ENCODE peak calls at places on chromosome X, in seven cellular contexts. B is suprapubic skin; Q is RPMI7951; Y is stimulated activated CD4-positive, alpha-beta T cell treated with anti-CD3 and anti-CD28 coated beads, TNF-alpha, amount 100 ng/mL, for 4 hours; V is RPMI8226; G is transverse colon; A is T1000. E is an unnamed sample.

GRCh38 chrX:47502591-47503222 is 19.7 kb upstream of the ZNF41 start:
- DNase-seq in Y (no peak), V (peak), Q (no peak), G (no peak), A (no peak), B (no peak), E (no peak)

GRCh38 chrX:133965321-133965720 is 20.1 kb downstream of the GPC3 start:
- DNase-seq in Q (peak), A (no peak), G (no peak), V (no peak), B (no peak), Y (no peak), E (no peak)

GRCh38 chrX:47743504-47743903 is 84.5 kb upstream of the UXT start:
- DNase-seq in A (no peak), V (no peak), B (no peak), Q (peak), Y (no peak), G (no peak), E (no peak)

GRCh38 chrX:106144755-106145639 is 23.1 kb upstream of the PWWP3B start:
- DNase-seq in Q (no peak), G (no peak), Y (no peak), V (no peak), B (no peak), A (no peak), E (no peak)

GRCh38 chrX:21747523-21747922 is 10.4 kb downstream of the SMPX start:
- DNase-seq in G (no peak), B (no peak), V (no peak), Y (no peak), A (no peak), Q (no peak), E (no peak)

GRCh38 chrX:72002886-72003285 is 92.2 kb downstream of the NHSL2 start:
- DNase-seq in A (no peak), Y (no peak), G (no peak), V (no peak), Q (peak), B (no peak), E (no peak)

GRCh38 chrX:12798601-12799000 is 7.4 kb downstream of the PRPS2 start:
- DNase-seq in Y (no peak), B (no peak), Q (no peak), V (no peak), G (no peak), A (no peak), E (no peak)

GRCh38 chrX:49204709-49205108 is 4.7 kb upstream of the SYP start:
- DNase-seq in A (no peak), Q (no peak), G (no peak), Y (no peak), B (no peak), V (no peak), E (no peak)

GRCh38 chrX:85052207-85052606 is 48.5 kb downstream of the APOOL start:
- DNase-seq in B (no peak), A (no peak), Q (peak), V (no peak), Y (no peak), G (no peak), E (no peak)

GRCh38 chrX:106897259-106897658 is 5.9 kb downstream of the RIPPLY1 start:
- DNase-seq in G (no peak), Q (peak), Y (no peak), A (no peak), V (no peak), B (no peak), E (no peak)

GRCh38 chrX:129606918-129607317 is 47.8 kb downstream of the APLN start:
- DNase-seq in G (peak), B (no peak), Y (peak), Q (peak), V (peak), A (peak), E (peak)

GRCh38 chrX:24369816-24370215 is 9.4 kb downstream of the SUPT20HL1 start:
- DNase-seq in A (no peak), B (no peak), Y (no peak), V (no peak), Q (no peak), G (no peak), E (no peak)

GRCh38 chrX:69165116-69165651 is at the start of gene PJA1:
- DNase-seq in Y (peak), V (peak), B (peak), G (peak), Q (peak), A (no peak), E (peak)

GRCh38 chrX:19628006-19628575 is 112.8 kb upstream of the MAP3K15 start:
- DNase-seq in Q (no peak), B (no peak), V (no peak), Y (no peak), G (peak), A (no peak), E (no peak)

GRCh38 chrX:39948564-39948963 is 149.2 kb downstream of the BCOR start:
- DNase-seq in Q (no peak), B (no peak), A (no peak), V (no peak), Y (no peak), G (no peak), E (no peak)

GRCh38 chrX:17374619-17375360 is at the start of gene NHS:
- DNase-seq in A (peak), Y (no peak), V (peak), Q (peak), B (no peak), G (peak), E (no peak)

GRCh38 chrX:153499876-153500275 is 5.1 kb downstream of the BGN start:
- DNase-seq in Y (no peak), Q (no peak), B (no peak), V (peak), G (no peak), A (no peak), E (no peak)

GRCh38 chrX:150763810-150764209 is 70.6 kb downstream of the MTMR1 start:
- DNase-seq in V (no peak), A (no peak), G (no peak), Q (no peak), Y (no peak), B (no peak), E (no peak)

E was measured in OCI-LY7.